ENCODE peak calls at places on chromosomes 2 and 18, in six cellular contexts. D is aorta, C is SK-N-SH, O is testis, J is AG04450, T is AG20443. I is an unnamed sample.

GRCh38 chr2:232481322-232482140 is 6.1 kb downstream of the ECEL1 start:
- DNase-seq in T (no peak), D (peak; percentile 63), C (no peak), O (no peak), J (no peak), I (no peak)

GRCh38 chr2:178200331-178200730 is 6.0 kb downstream of the OSBPL6 start:
- DNase-seq in J (no peak), O (no peak), T (no peak), C (no peak), D (no peak), I (no peak)

GRCh38 chr2:46569766-46570165 is 90.4 kb downstream of the TMEM247 start:
- DNase-seq in C (no peak), D (no peak), J (no peak), T (no peak), O (no peak), I (no peak)

GRCh38 chr18:63686871-63687270 is 15.9 kb upstream of the SERPINB11 start:
- DNase-seq in J (no peak), D (no peak), O (no peak), C (no peak), T (no peak), I (no peak)

GRCh38 chr2:167534443-167534842 is 646.2 kb downstream of the XIRP2 start:
- DNase-seq in J (no peak), C (no peak), D (no peak), T (no peak), O (no peak), I (no peak)

GRCh38 chr18:47895565-47896250 is 34.8 kb downstream of the SMAD2 start:
- DNase-seq in O (no peak), J (no peak), C (no peak), T (no peak), D (no peak), I (no peak)

GRCh38 chr2:39938035-39938835 is 159.2 kb upstream of the THUMPD2 start:
- DNase-seq in T (peak; percentile 75), J (peak; percentile 83), O (no peak), C (no peak), D (no peak), I (no peak)

GRCh38 chr2:26000561-26001211 is 18.4 kb upstream of the KIF3C start:
- DNase-seq in D (peak; percentile 88), O (peak; percentile 43), J (no peak), T (peak; percentile 42), C (no peak), I (peak; percentile 82)

GRCh38 chr2:241862093-241862492 is 3.4 kb upstream of the PDCD1 start:
- DNase-seq in O (no peak), D (no peak), J (no peak), C (peak; percentile 27), T (no peak), I (no peak)

GRCh38 chr2:119523959-119524694 is at the start of gene SCTR:
- DNase-seq in D (no peak), O (no peak), J (no peak), T (no peak), C (peak; percentile 75), I (no peak)

GRCh38 chr2:98085649-98086048 is 1.3 kb upstream of the VWA3B start:
- DNase-seq in C (no peak), J (no peak), D (no peak), O (no peak), T (no peak), I (no peak)